ENCODE peak calls at places on chromosomes 4 and X, in ten cellular contexts. Y is ecto neural progenitor cell, X is nephron progenitor cell, O is NCI-H2081 treated with DMSO at 0.1 percent for 48 hours, F is A172, S is heart left ventricle, I is D341Med, H is tibial artery, P is mucosa of gallbladder, A is thyroid gland. W is an unnamed sample.

GRCh38 chr4:169201144-169202124 is 69.3 kb downstream of the SH3RF1 start:
- DNase-seq in O (no peak), Y (no peak), S (no peak), H (no peak), I (peak), X (no peak), P (no peak), A (no peak), F (no peak), W (no peak)

GRCh38 chr4:17875402-17876070 is 64.8 kb downstream of the NCAPG start:
- DNase-seq in P (no peak), S (no peak), I (no peak), A (no peak), X (no peak), H (no peak), O (no peak), F (no peak), Y (no peak), W (no peak)

GRCh38 chr4:98584265-98584664 is 74.1 kb downstream of the TSPAN5 start:
- DNase-seq in F (no peak), H (no peak), I (no peak), S (no peak), P (no peak), X (no peak), Y (no peak), A (no peak), O (no peak), W (no peak)

GRCh38 chr4:153137168-153137567 is 67.1 kb upstream of the TRIM2 start:
- DNase-seq in P (peak), O (no peak), X (no peak), Y (no peak), I (no peak), F (peak), A (no peak), S (no peak), H (peak), W (peak)

GRCh38 chrX:154603438-154604430 is 15.3 kb downstream of the CTAG1B start:
- DNase-seq in S (no peak), H (peak), P (peak), A (peak), X (no peak), F (peak), Y (no peak), O (no peak), I (no peak), W (peak)

GRCh38 chr4:1793496-1793840 is 375 bp downstream of the FGFR3 start:
- DNase-seq in H (no peak), I (peak), A (peak), P (no peak), X (peak), S (no peak), O (no peak), F (no peak), Y (peak), W (peak)

GRCh38 chrX:44651347-44651746 is 108.7 kb upstream of the FUNDC1 start:
- DNase-seq in I (no peak), Y (peak), H (no peak), O (no peak), A (no peak), P (peak), S (no peak), X (no peak), F (no peak), W (no peak)

GRCh38 chr4:56050584-56050983 is 101.8 kb downstream of the CEP135 start:
- DNase-seq in A (no peak), H (no peak), F (no peak), O (no peak), X (no peak), Y (no peak), P (no peak), I (no peak), S (no peak), W (no peak)

GRCh38 chr4:95197353-95197752 is 351.4 kb downstream of the UNC5C start:
- DNase-seq in A (no peak), P (no peak), Y (no peak), X (no peak), O (no peak), F (no peak), H (no peak), I (no peak), S (no peak), W (no peak)

GRCh38 chr4:40515398-40516293 is 114.0 kb downstream of the RBM47 start:
- DNase-seq in F (peak), A (no peak), H (peak), O (no peak), P (peak), S (no peak), Y (no peak), I (no peak), X (peak), W (peak)

GRCh38 chrX:46648660-46649059 is 75.1 kb downstream of the CHST7 start:
- DNase-seq in A (peak), H (no peak), F (no peak), P (no peak), S (no peak), O (no peak), Y (no peak), X (no peak), I (no peak), W (peak)

GRCh38 chr4:72899214-72899613 is 170.3 kb downstream of the COX18 start:
- DNase-seq in F (no peak), A (no peak), H (no peak), S (no peak), I (no peak), Y (no peak), O (no peak), X (no peak), P (no peak), W (no peak)

GRCh38 chr4:121648518-121648917 is 48.3 kb downstream of the ANXA5 start:
- DNase-seq in H (no peak), X (no peak), S (no peak), I (no peak), P (no peak), Y (no peak), F (no peak), O (no peak), A (no peak), W (no peak)

GRCh38 chrX:35890699-35891098 is 28.8 kb upstream of the CFAP47 start:
- DNase-seq in I (peak), A (peak), H (peak), X (peak), O (peak), P (peak), S (no peak), Y (peak), F (peak), W (peak)

GRCh38 chr4:169238445-169238844 is 32.3 kb downstream of the SH3RF1 start:
- DNase-seq in O (no peak), F (no peak), A (peak), X (no peak), Y (no peak), I (no peak), H (no peak), S (no peak), P (no peak), W (no peak)

GRCh38 chr4:150874386-150875226 is 140.5 kb downstream of the LRBA start:
- DNase-seq in H (no peak), P (no peak), I (peak), X (no peak), O (no peak), S (peak), F (no peak), A (peak), Y (no peak), W (peak)

GRCh38 chr4:163332526-163333405 is at the start of gene NPY1R:
- DNase-seq in I (peak), O (peak), X (peak), P (peak), F (peak), H (peak), S (peak), A (peak), Y (peak), W (peak)

GRCh38 chrX:7552758-7553157 is 290.2 kb upstream of the VCX start:
- DNase-seq in I (no peak), P (no peak), S (no peak), H (no peak), X (no peak), F (no peak), O (no peak), Y (no peak), A (no peak), W (no peak)

GRCh38 chrX:110172215-110172614 is 145.7 kb downstream of the AMMECR1 start:
- DNase-seq in I (no peak), A (no peak), F (no peak), X (no peak), O (no peak), S (no peak), H (no peak), P (no peak), Y (no peak), W (no peak)

W was measured in ACHN.